ENCODE peak calls at places on chromosome 20, in five cellular contexts. One of them, this sample, is unnamed.

GRCh38 chr20:32649697-32650471 is 23.9 kb downstream of the C20orf203 start:
- DNase-seq in activated T-cell treated with anti-CD3 and anti-CD28 coated beads, Interleukin-2, amount 50 U/mL, for 48 hours: no peak
- DNase-seq in T47D: no peak
- DNase-seq in amygdala: no peak
- DNase-seq in activated CD8-positive, alpha-beta memory T cell treated with anti-CD3 and anti-CD28 coated beads for 4 hours: no peak
- DNase-seq in this sample: no peak

GRCh38 chr20:50646483-50646996 is 44.8 kb downstream of the RIPOR3 start:
- DNase-seq in activated T-cell treated with anti-CD3 and anti-CD28 coated beads, Interleukin-2, amount 50 U/mL, for 48 hours: no peak
- DNase-seq in activated CD8-positive, alpha-beta memory T cell treated with anti-CD3 and anti-CD28 coated beads for 4 hours: no peak
- DNase-seq in amygdala: no peak
- DNase-seq in T47D: no peak
- DNase-seq in this sample: no peak

GRCh38 chr20:41991412-41991811 is 373.2 kb upstream of the CHD6 start:
- DNase-seq in activated T-cell treated with anti-CD3 and anti-CD28 coated beads, Interleukin-2, amount 50 U/mL, for 48 hours: no peak
- DNase-seq in activated CD8-positive, alpha-beta memory T cell treated with anti-CD3 and anti-CD28 coated beads for 4 hours: no peak
- DNase-seq in T47D: no peak
- DNase-seq in amygdala: no peak
- DNase-seq in this sample: no peak

GRCh38 chr20:32528291-32528891 is 56.7 kb downstream of the NOL4L start:
- DNase-seq in activated CD8-positive, alpha-beta memory T cell treated with anti-CD3 and anti-CD28 coated beads for 4 hours: no peak
- DNase-seq in activated T-cell treated with anti-CD3 and anti-CD28 coated beads, Interleukin-2, amount 50 U/mL, for 48 hours: peak
- DNase-seq in T47D: no peak
- DNase-seq in amygdala: no peak
- DNase-seq in this sample: no peak

GRCh38 chr20:56974499-56975250 is 291.8 kb downstream of the BMP7 start:
- DNase-seq in activated T-cell treated with anti-CD3 and anti-CD28 coated beads, Interleukin-2, amount 50 U/mL, for 48 hours: peak
- DNase-seq in T47D: peak
- DNase-seq in activated CD8-positive, alpha-beta memory T cell treated with anti-CD3 and anti-CD28 coated beads for 4 hours: no peak
- DNase-seq in amygdala: no peak
- DNase-seq in this sample: no peak

GRCh38 chr20:44646023-44646640 is 5.4 kb downstream of the ADA start:
- DNase-seq in activated CD8-positive, alpha-beta memory T cell treated with anti-CD3 and anti-CD28 coated beads for 4 hours: no peak
- DNase-seq in amygdala: no peak
- DNase-seq in activated T-cell treated with anti-CD3 and anti-CD28 coated beads, Interleukin-2, amount 50 U/mL, for 48 hours: peak
- DNase-seq in T47D: no peak
- DNase-seq in this sample: no peak

GRCh38 chr20:57893364-57894001 is 183.7 kb upstream of the PMEPA1 start:
- DNase-seq in activated CD8-positive, alpha-beta memory T cell treated with anti-CD3 and anti-CD28 coated beads for 4 hours: no peak
- DNase-seq in T47D: no peak
- DNase-seq in amygdala: no peak
- DNase-seq in activated T-cell treated with anti-CD3 and anti-CD28 coated beads, Interleukin-2, amount 50 U/mL, for 48 hours: no peak
- DNase-seq in this sample: no peak

GRCh38 chr20:34215711-34216381 is 25.4 kb upstream of the ASIP start:
- DNase-seq in activated CD8-positive, alpha-beta memory T cell treated with anti-CD3 and anti-CD28 coated beads for 4 hours: peak
- DNase-seq in T47D: peak
- DNase-seq in amygdala: peak
- DNase-seq in activated T-cell treated with anti-CD3 and anti-CD28 coated beads, Interleukin-2, amount 50 U/mL, for 48 hours: peak
- DNase-seq in this sample: no peak

GRCh38 chr20:11379257-11380011 is 538.3 kb upstream of the BTBD3 start:
- DNase-seq in activated T-cell treated with anti-CD3 and anti-CD28 coated beads, Interleukin-2, amount 50 U/mL, for 48 hours: no peak
- DNase-seq in activated CD8-positive, alpha-beta memory T cell treated with anti-CD3 and anti-CD28 coated beads for 4 hours: no peak
- DNase-seq in amygdala: no peak
- DNase-seq in T47D: peak
- DNase-seq in this sample: no peak

GRCh38 chr20:59402697-59403096 is 102.3 kb downstream of the EDN3 start:
- DNase-seq in amygdala: no peak
- DNase-seq in T47D: peak
- DNase-seq in activated T-cell treated with anti-CD3 and anti-CD28 coated beads, Interleukin-2, amount 50 U/mL, for 48 hours: peak
- DNase-seq in activated CD8-positive, alpha-beta memory T cell treated with anti-CD3 and anti-CD28 coated beads for 4 hours: no peak
- DNase-seq in this sample: no peak

GRCh38 chr20:48634641-48635040 is 193.2 kb downstream of the PREX1 start:
- DNase-seq in amygdala: no peak
- DNase-seq in T47D: no peak
- DNase-seq in activated CD8-positive, alpha-beta memory T cell treated with anti-CD3 and anti-CD28 coated beads for 4 hours: no peak
- DNase-seq in activated T-cell treated with anti-CD3 and anti-CD28 coated beads, Interleukin-2, amount 50 U/mL, for 48 hours: no peak
- DNase-seq in this sample: no peak

GRCh38 chr20:2006452-2007381 is 12.9 kb upstream of the PDYN start:
- DNase-seq in activated T-cell treated with anti-CD3 and anti-CD28 coated beads, Interleukin-2, amount 50 U/mL, for 48 hours: peak
- DNase-seq in activated CD8-positive, alpha-beta memory T cell treated with anti-CD3 and anti-CD28 coated beads for 4 hours: no peak
- DNase-seq in amygdala: no peak
- DNase-seq in T47D: peak
- DNase-seq in this sample: no peak

GRCh38 chr20:33209789-33210188 is 7.4 kb upstream of the BPIFA3 start:
- DNase-seq in activated T-cell treated with anti-CD3 and anti-CD28 coated beads, Interleukin-2, amount 50 U/mL, for 48 hours: peak
- DNase-seq in T47D: peak
- DNase-seq in amygdala: peak
- DNase-seq in activated CD8-positive, alpha-beta memory T cell treated with anti-CD3 and anti-CD28 coated beads for 4 hours: no peak
- DNase-seq in this sample: no peak

GRCh38 chr20:37902504-37903313 is at the start of gene VSTM2L:
- DNase-seq in activated CD8-positive, alpha-beta memory T cell treated with anti-CD3 and anti-CD28 coated beads for 4 hours: no peak
- DNase-seq in T47D: peak
- DNase-seq in amygdala: peak
- DNase-seq in activated T-cell treated with anti-CD3 and anti-CD28 coated beads, Interleukin-2, amount 50 U/mL, for 48 hours: peak
- DNase-seq in this sample: no peak

GRCh38 chr20:15814903-15815302 is 758.3 kb downstream of the KIF16B start:
- DNase-seq in activated T-cell treated with anti-CD3 and anti-CD28 coated beads, Interleukin-2, amount 50 U/mL, for 48 hours: no peak
- DNase-seq in activated CD8-positive, alpha-beta memory T cell treated with anti-CD3 and anti-CD28 coated beads for 4 hours: no peak
- DNase-seq in T47D: peak
- DNase-seq in amygdala: no peak
- DNase-seq in this sample: no peak

GRCh38 chr20:56202493-56203077 is 45.9 kb upstream of the MC3R start:
- DNase-seq in activated CD8-positive, alpha-beta memory T cell treated with anti-CD3 and anti-CD28 coated beads for 4 hours: no peak
- DNase-seq in amygdala: no peak
- DNase-seq in T47D: peak
- DNase-seq in activated T-cell treated with anti-CD3 and anti-CD28 coated beads, Interleukin-2, amount 50 U/mL, for 48 hours: no peak
- DNase-seq in this sample: no peak

GRCh38 chr20:47934761-47935160 is 149.5 kb upstream of the SULF2 start:
- DNase-seq in T47D: no peak
- DNase-seq in amygdala: no peak
- DNase-seq in activated CD8-positive, alpha-beta memory T cell treated with anti-CD3 and anti-CD28 coated beads for 4 hours: no peak
- DNase-seq in activated T-cell treated with anti-CD3 and anti-CD28 coated beads, Interleukin-2, amount 50 U/mL, for 48 hours: no peak
- DNase-seq in this sample: no peak

This sample was measured in activated CD4-positive, CD25-positive, alpha-beta regulatory T cell treated with anti-CD3 and anti-CD28 coated beads, Interleukin-2, amount 50 U/mL, for 16 hours.